ENCODE peak calls at places on chromosomes 13 and 19, in four cellular contexts. One of them, this sample, is unnamed.

GRCh38 chr19:24004166-24004565 is 82.8 kb upstream of the ZNF254 start:
- DNase-seq in GM12878: no peak
- DNase-seq in HepG2: no peak
- DNase-seq in K562: no peak
- DNase-seq in this sample: no peak

GRCh38 chr13:27790523-27790922 is 1.8 kb upstream of the GSX1 start:
- DNase-seq in GM12878: no peak
- DNase-seq in HepG2: no peak
- DNase-seq in K562: no peak
- DNase-seq in this sample: no peak

GRCh38 chr13:113802761-113803160 is 43.7 kb downstream of the TMEM255B start:
- DNase-seq in GM12878: no peak
- DNase-seq in HepG2: no peak
- DNase-seq in K562: no peak
- DNase-seq in this sample: no peak

GRCh38 chr13:108342369-108343289 is 73.1 kb downstream of the TNFSF13B start:
- DNase-seq in GM12878: peak
- DNase-seq in HepG2: peak
- DNase-seq in K562: no peak
- DNase-seq in this sample: no peak

GRCh38 chr19:18006895-18007604 is 920 bp upstream of the ARRDC2 start:
- DNase-seq in GM12878: no peak
- DNase-seq in HepG2: peak
- DNase-seq in K562: peak
- DNase-seq in this sample: peak

GRCh38 chr19:7603919-7604318 is 8.3 kb downstream of the CAMSAP3 start:
- DNase-seq in GM12878: no peak
- DNase-seq in HepG2: no peak
- DNase-seq in K562: no peak
- DNase-seq in this sample: no peak

GRCh38 chr13:28679628-28680027 is 20.7 kb downstream of the POMP start:
- DNase-seq in GM12878: no peak
- DNase-seq in HepG2: peak
- DNase-seq in K562: no peak
- DNase-seq in this sample: no peak

GRCh38 chr19:17575871-17576757 is 20.7 kb downstream of the COLGALT1 start:
- DNase-seq in GM12878: no peak
- DNase-seq in HepG2: no peak
- DNase-seq in K562: peak
- DNase-seq in this sample: no peak

GRCh38 chr19:43464089-43464775 is 1.2 kb downstream of the LYPD3 start:
- DNase-seq in GM12878: no peak
- DNase-seq in HepG2: no peak
- DNase-seq in K562: peak
- DNase-seq in this sample: peak

GRCh38 chr13:25966086-25966485 is 85.7 kb downstream of the SHISA2 start:
- DNase-seq in GM12878: no peak
- DNase-seq in HepG2: no peak
- DNase-seq in K562: no peak
- DNase-seq in this sample: no peak

GRCh38 chr19:1163934-1164683 is 10.0 kb downstream of the SBNO2 start:
- DNase-seq in GM12878: no peak
- DNase-seq in HepG2: no peak
- DNase-seq in K562: no peak
- DNase-seq in this sample: no peak

GRCh38 chr19:18543814-18544475 is 572 bp upstream of the FKBP8 start:
- DNase-seq in GM12878: peak
- DNase-seq in HepG2: peak
- DNase-seq in K562: peak
- DNase-seq in this sample: peak

GRCh38 chr13:29125934-29126424 is 305.8 kb downstream of the MTUS2 start:
- DNase-seq in GM12878: peak
- DNase-seq in HepG2: no peak
- DNase-seq in K562: no peak
- DNase-seq in this sample: no peak

GRCh38 chr19:5251096-5252065 is 89.2 kb downstream of the PTPRS start:
- DNase-seq in GM12878: no peak
- DNase-seq in HepG2: no peak
- DNase-seq in K562: no peak
- DNase-seq in this sample: no peak

GRCh38 chr13:59425211-59425721 is 738.5 kb downstream of the DIAPH3 start:
- DNase-seq in GM12878: no peak
- DNase-seq in HepG2: no peak
- DNase-seq in K562: no peak
- DNase-seq in this sample: no peak

GRCh38 chr19:11041194-11041593 is 48.1 kb upstream of the LDLR start:
- DNase-seq in GM12878: no peak
- DNase-seq in HepG2: no peak
- DNase-seq in K562: no peak
- DNase-seq in this sample: no peak

GRCh38 chr13:72004975-72005374 is 138.0 kb upstream of the DACH1 start:
- DNase-seq in GM12878: no peak
- DNase-seq in HepG2: no peak
- DNase-seq in K562: no peak
- DNase-seq in this sample: no peak

GRCh38 chr13:113923376-113924063 is 50.4 kb downstream of the C13orf46 start:
- DNase-seq in GM12878: no peak
- DNase-seq in HepG2: no peak
- DNase-seq in K562: no peak
- DNase-seq in this sample: no peak

GRCh38 chr13:73171242-73171641 is 112.4 kb downstream of the KLF5 start:
- DNase-seq in GM12878: no peak
- DNase-seq in HepG2: no peak
- DNase-seq in K562: no peak
- DNase-seq in this sample: no peak

GRCh38 chr19:30799854-30800755 is 427.9 kb downstream of the ZNF536 start:
- DNase-seq in GM12878: no peak
- DNase-seq in HepG2: peak
- DNase-seq in K562: peak
- DNase-seq in this sample: peak

GRCh38 chr19:46610413-46610775 is 9.3 kb downstream of the CALM3 start:
- DNase-seq in GM12878: no peak
- DNase-seq in HepG2: no peak
- DNase-seq in K562: peak
- DNase-seq in this sample: no peak

GRCh38 chr19:18649371-18650047 is 12.7 kb downstream of the KLHL26 start:
- DNase-seq in GM12878: no peak
- DNase-seq in HepG2: no peak
- DNase-seq in K562: no peak
- DNase-seq in this sample: no peak

GRCh38 chr19:47663911-47664771 is 49.1 kb upstream of the EHD2 start:
- DNase-seq in GM12878: no peak
- DNase-seq in HepG2: peak
- DNase-seq in K562: peak
- DNase-seq in this sample: no peak

GRCh38 chr13:110888390-110888789 is 26.5 kb downstream of the ANKRD10 start:
- DNase-seq in GM12878: no peak
- DNase-seq in HepG2: no peak
- DNase-seq in K562: no peak
- DNase-seq in this sample: no peak

GRCh38 chr13:59771272-59771671 is 392.5 kb downstream of the DIAPH3 start:
- DNase-seq in GM12878: no peak
- DNase-seq in HepG2: peak
- DNase-seq in K562: no peak
- DNase-seq in this sample: no peak

GRCh38 chr13:46181799-46182490 is at the start of gene LCP1:
- DNase-seq in GM12878: peak
- DNase-seq in HepG2: no peak
- DNase-seq in K562: peak
- DNase-seq in this sample: no peak

GRCh38 chr19:6588508-6589345 is 2.2 kb downstream of the CD70 start:
- DNase-seq in GM12878: no peak
- DNase-seq in HepG2: no peak
- DNase-seq in K562: no peak
- DNase-seq in this sample: no peak

GRCh38 chr19:33514885-33515485 is 6.6 kb downstream of the PEPD start:
- DNase-seq in GM12878: no peak
- DNase-seq in HepG2: no peak
- DNase-seq in K562: no peak
- DNase-seq in this sample: no peak

GRCh38 chr19:40744554-40745401 is 5.5 kb downstream of the ACTMAP start:
- DNase-seq in GM12878: no peak
- DNase-seq in HepG2: peak
- DNase-seq in K562: peak
- DNase-seq in this sample: no peak

GRCh38 chr13:42807236-42807635 is 25.9 kb downstream of the FAM216B start:
- DNase-seq in GM12878: no peak
- DNase-seq in HepG2: no peak
- DNase-seq in K562: no peak
- DNase-seq in this sample: no peak

GRCh38 chr19:1073956-1074511 is 7.1 kb downstream of the ARHGAP45 start:
- DNase-seq in GM12878: no peak
- DNase-seq in HepG2: no peak
- DNase-seq in K562: no peak
- DNase-seq in this sample: no peak

GRCh38 chr19:17001603-17002183 is 24.9 kb downstream of the CPAMD8 start:
- DNase-seq in GM12878: no peak
- DNase-seq in HepG2: no peak
- DNase-seq in K562: peak
- DNase-seq in this sample: no peak

GRCh38 chr13:36432106-36432544 is at the start of gene CCNA1:
- DNase-seq in GM12878: no peak
- DNase-seq in HepG2: no peak
- DNase-seq in K562: peak
- DNase-seq in this sample: peak

GRCh38 chr19:24051516-24051915 is 35.5 kb upstream of the ZNF254 start:
- DNase-seq in GM12878: no peak
- DNase-seq in HepG2: no peak
- DNase-seq in K562: no peak
- DNase-seq in this sample: no peak

GRCh38 chr13:61466280-61466679 is 50.6 kb upstream of the PCDH20 start:
- DNase-seq in GM12878: no peak
- DNase-seq in HepG2: peak
- DNase-seq in K562: no peak
- DNase-seq in this sample: no peak

GRCh38 chr19:49881186-49881585 is 3.7 kb downstream of the TBC1D17 start:
- DNase-seq in GM12878: no peak
- DNase-seq in HepG2: no peak
- DNase-seq in K562: no peak
- DNase-seq in this sample: no peak
- TF ChIP-seq BHLHE40 in GM12878: no peak
- TF ChIP-seq BHLHE40 in HepG2: no peak
- TF ChIP-seq BHLHE40 in K562: no peak
- TF ChIP-seq BHLHE40 in this sample: no peak

GRCh38 chr19:12866416-12867119 is 14.7 kb downstream of the DNASE2 start:
- DNase-seq in GM12878: no peak
- DNase-seq in HepG2: no peak
- DNase-seq in K562: peak
- DNase-seq in this sample: no peak

GRCh38 chr19:12864721-12865715 is 16.2 kb downstream of the DNASE2 start:
- DNase-seq in GM12878: no peak
- DNase-seq in HepG2: peak
- DNase-seq in K562: no peak
- DNase-seq in this sample: no peak

GRCh38 chr19:12868540-12869112 is 12.6 kb downstream of the DNASE2 start:
- DNase-seq in GM12878: no peak
- DNase-seq in HepG2: no peak
- DNase-seq in K562: peak
- DNase-seq in this sample: no peak

GRCh38 chr19:12865746-12866415 is 15.4 kb downstream of the DNASE2 start:
- DNase-seq in GM12878: no peak
- DNase-seq in HepG2: no peak
- DNase-seq in K562: no peak
- DNase-seq in this sample: no peak

GRCh38 chr19:12867120-12868099 is 13.8 kb downstream of the DNASE2 start:
- DNase-seq in GM12878: peak
- DNase-seq in HepG2: no peak
- DNase-seq in K562: peak
- DNase-seq in this sample: peak
- TF ChIP-seq SP1 in GM12878: no peak
- TF ChIP-seq SP1 in HepG2: no peak
- TF ChIP-seq SP1 in K562: peak
- TF ChIP-seq SP1 in this sample: peak

GRCh38 chr13:90797335-90797734 is 550.2 kb upstream of the MIR17HG start:
- DNase-seq in GM12878: no peak
- DNase-seq in HepG2: no peak
- DNase-seq in K562: no peak
- DNase-seq in this sample: no peak

GRCh38 chr13:90803210-90803609 is 544.3 kb upstream of the MIR17HG start:
- DNase-seq in GM12878: no peak
- DNase-seq in HepG2: no peak
- DNase-seq in K562: no peak
- DNase-seq in this sample: no peak

GRCh38 chr13:90801621-90802020 is 545.9 kb upstream of the MIR17HG start:
- DNase-seq in GM12878: no peak
- DNase-seq in HepG2: no peak
- DNase-seq in K562: no peak
- DNase-seq in this sample: no peak

DNA sequence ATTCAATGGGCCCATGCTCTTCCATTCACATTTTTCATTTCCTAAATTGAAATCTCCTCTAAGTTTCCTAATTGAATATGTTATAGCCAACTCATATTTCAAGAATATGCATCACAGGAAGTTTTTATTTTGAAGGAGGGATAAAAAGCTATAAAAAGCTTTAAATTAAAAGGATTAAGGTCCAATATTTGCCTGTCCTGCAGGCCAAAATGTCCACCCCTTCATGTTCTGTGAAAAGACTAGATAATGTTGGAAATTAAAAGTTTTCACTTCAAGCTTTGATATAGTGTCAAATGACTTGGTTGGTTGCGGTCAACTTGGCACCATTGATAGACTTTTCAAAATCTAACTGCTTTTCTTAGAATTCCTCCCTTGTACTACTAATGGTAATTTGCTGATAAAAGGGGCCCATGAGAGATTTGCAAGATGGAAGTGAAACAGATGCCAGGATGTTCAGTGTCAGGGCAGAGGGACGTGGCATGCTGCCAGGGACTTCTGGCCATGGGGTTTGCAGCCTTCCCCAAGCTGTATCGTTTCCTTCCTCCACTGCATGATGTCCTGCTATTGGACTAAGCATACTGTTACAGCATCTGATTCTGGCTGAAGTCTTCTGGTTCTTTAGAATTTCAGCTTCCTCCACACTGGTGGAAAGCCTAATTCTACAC is 547.3 kb upstream of the MIR17HG start:
- DNase-seq in GM12878: no peak
- DNase-seq in HepG2: no peak
- DNase-seq in K562: no peak
- DNase-seq in this sample: no peak
- TF ChIP-seq FOXK2 in GM12878: no peak
- TF ChIP-seq FOXK2 in HepG2: no peak
- TF ChIP-seq FOXK2 in K562: no peak
- TF ChIP-seq FOXK2 in this sample: no peak

GRCh38 chr13:109759609-109760008 is 26.8 kb downstream of the IRS2 start:
- DNase-seq in GM12878: no peak
- DNase-seq in HepG2: no peak
- DNase-seq in K562: no peak
- DNase-seq in this sample: no peak

GRCh38 chr13:109760951-109761350 is 25.4 kb downstream of the IRS2 start:
- DNase-seq in GM12878: no peak
- DNase-seq in HepG2: no peak
- DNase-seq in K562: no peak
- DNase-seq in this sample: no peak

GRCh38 chr13:109762791-109763190 is 23.6 kb downstream of the IRS2 start:
- DNase-seq in GM12878: no peak
- DNase-seq in HepG2: no peak
- DNase-seq in K562: no peak
- DNase-seq in this sample: no peak

GRCh38 chr13:109760372-109760771 is 26.0 kb downstream of the IRS2 start:
- DNase-seq in GM12878: no peak
- DNase-seq in HepG2: no peak
- DNase-seq in K562: no peak
- DNase-seq in this sample: no peak

GRCh38 chr13:109761695-109762094 is 24.7 kb downstream of the IRS2 start:
- DNase-seq in GM12878: no peak
- DNase-seq in HepG2: no peak
- DNase-seq in K562: no peak
- DNase-seq in this sample: no peak
- TF ChIP-seq BHLHE40 in GM12878: no peak
- TF ChIP-seq BHLHE40 in HepG2: no peak
- TF ChIP-seq BHLHE40 in K562: no peak
- TF ChIP-seq BHLHE40 in this sample: no peak